ENCODE peak calls at places on chromosomes 13 and 19, in four cellular contexts. K is K562, W is HepG2, G is H1. F is an unnamed sample.

GRCh38 chr13:20127263-20127562 is 33.6 kb downstream of the GJA3 start:
- DNase-seq in K (no peak), W (peak), G (no peak), F (no peak)

GRCh38 chr13:69809152-69809551 is 298.5 kb upstream of the ATXN8OS start:
- DNase-seq in G (no peak), K (no peak), W (no peak), F (no peak)

GRCh38 chr13:100789481-100789880 is 114.9 kb upstream of the TMTC4 start:
- DNase-seq in K (no peak), W (peak), G (no peak), F (no peak)

GRCh38 chr19:5103061-5103701 is 134.3 kb downstream of the KDM4B start:
- DNase-seq in G (no peak), K (no peak), W (no peak), F (no peak)

GRCh38 chr13:77143325-77143907 is 116.5 kb upstream of the FBXL3 start:
- DNase-seq in K (no peak), W (peak), G (no peak), F (no peak)

GRCh38 chr13:90868321-90868920 is 479.1 kb upstream of the MIR17HG start:
- DNase-seq in W (peak), G (no peak), K (peak), F (no peak)

GRCh38 chr19:50874185-50874584 is 946 bp downstream of the KLK2 start:
- DNase-seq in G (no peak), W (no peak), K (no peak), F (no peak)

GRCh38 chr19:6997679-6998445 is 23.4 kb downstream of the MBD3L2B start:
- DNase-seq in W (no peak), G (no peak), K (no peak), F (no peak)

GRCh38 chr19:13260883-13261653 is 110.9 kb downstream of the IER2 start:
- DNase-seq in K (peak), W (no peak), G (no peak), F (no peak)

GRCh38 chr19:28532765-28533341 is 680.1 kb downstream of the UQCRFS1 start:
- DNase-seq in W (no peak), K (no peak), G (no peak), F (no peak)

GRCh38 chr19:5062799-5063198 is 93.9 kb downstream of the KDM4B start:
- DNase-seq in G (no peak), W (no peak), K (no peak), F (no peak)

GRCh38 chr19:54677217-54677616 is 14.4 kb downstream of the LILRB4 start:
- DNase-seq in G (no peak), K (peak), W (no peak), F (no peak)

GRCh38 chr19:1279782-1280341 is 4.5 kb downstream of the FAM174C start:
- DNase-seq in G (no peak), K (peak), W (peak), F (peak)

GRCh38 chr19:2923510-2923909 is 21.3 kb downstream of the ZNF77 start:
- DNase-seq in W (peak), K (no peak), G (no peak), F (no peak)

GRCh38 chr13:112970552-112971287 is 1.7 kb downstream of the MCF2L start:
- DNase-seq in G (no peak), K (no peak), W (no peak), F (no peak)

GRCh38 chr19:47284324-47284899 is 9.7 kb downstream of the INAFM1 start:
- DNase-seq in K (peak), G (no peak), W (peak), F (no peak)

GRCh38 chr19:47547175-47547574 is 25.8 kb downstream of the ZNF541 start:
- DNase-seq in W (no peak), K (no peak), G (no peak), F (no peak)

GRCh38 chr13:98307392-98307743 is 130.3 kb upstream of the RNF113B start:
- DNase-seq in G (no peak), W (no peak), K (no peak), F (no peak)

GRCh38 chr19:14114854-14115253 is 2.7 kb downstream of the PRKACA start:
- DNase-seq in G (no peak), W (no peak), K (peak), F (peak)

DNA sequence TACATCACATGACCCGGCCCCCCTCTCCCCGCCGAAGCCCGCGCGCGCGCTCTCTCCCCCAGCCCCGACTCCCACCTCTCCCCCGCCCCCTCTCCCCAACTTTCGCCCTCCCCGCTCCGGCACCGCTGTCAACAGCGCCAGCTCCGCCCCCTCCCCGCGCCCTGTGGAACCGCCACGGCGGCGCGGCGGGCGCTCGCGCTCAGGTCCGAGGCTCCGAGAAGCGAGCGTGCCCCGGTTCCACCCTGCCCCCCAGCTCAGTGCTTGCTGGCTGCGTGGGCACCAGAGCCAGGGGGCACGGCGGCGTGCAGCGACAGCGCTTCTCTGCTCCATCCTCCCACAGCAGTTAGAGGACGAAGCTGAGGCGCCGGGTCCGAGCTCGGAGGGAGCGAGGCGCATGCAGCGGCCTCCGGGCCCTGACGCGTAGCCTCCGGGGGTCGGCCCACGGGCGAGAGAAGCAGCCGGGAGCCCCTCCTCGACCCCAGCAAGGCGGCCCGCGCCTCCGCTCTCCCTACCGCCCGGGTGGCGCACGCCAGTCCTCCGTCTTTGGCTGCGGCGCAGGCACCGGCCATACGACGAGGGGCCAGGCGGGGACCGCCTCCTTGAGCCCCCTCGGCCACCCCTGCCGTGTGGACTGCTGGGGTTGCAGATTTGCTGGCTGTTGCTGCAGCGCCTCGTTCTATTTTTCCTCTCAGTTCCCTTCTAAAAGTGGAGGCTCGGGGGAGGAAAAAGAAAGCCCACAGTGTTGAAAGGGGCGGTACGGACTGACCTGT is 109.5 kb downstream of the KCNRG start:
- DNase-seq in W (peak), G (no peak), K (peak), F (peak)
- TF ChIP-seq ATF3 in W (no peak), G (no peak), K (no peak), F (no peak)

DNA sequence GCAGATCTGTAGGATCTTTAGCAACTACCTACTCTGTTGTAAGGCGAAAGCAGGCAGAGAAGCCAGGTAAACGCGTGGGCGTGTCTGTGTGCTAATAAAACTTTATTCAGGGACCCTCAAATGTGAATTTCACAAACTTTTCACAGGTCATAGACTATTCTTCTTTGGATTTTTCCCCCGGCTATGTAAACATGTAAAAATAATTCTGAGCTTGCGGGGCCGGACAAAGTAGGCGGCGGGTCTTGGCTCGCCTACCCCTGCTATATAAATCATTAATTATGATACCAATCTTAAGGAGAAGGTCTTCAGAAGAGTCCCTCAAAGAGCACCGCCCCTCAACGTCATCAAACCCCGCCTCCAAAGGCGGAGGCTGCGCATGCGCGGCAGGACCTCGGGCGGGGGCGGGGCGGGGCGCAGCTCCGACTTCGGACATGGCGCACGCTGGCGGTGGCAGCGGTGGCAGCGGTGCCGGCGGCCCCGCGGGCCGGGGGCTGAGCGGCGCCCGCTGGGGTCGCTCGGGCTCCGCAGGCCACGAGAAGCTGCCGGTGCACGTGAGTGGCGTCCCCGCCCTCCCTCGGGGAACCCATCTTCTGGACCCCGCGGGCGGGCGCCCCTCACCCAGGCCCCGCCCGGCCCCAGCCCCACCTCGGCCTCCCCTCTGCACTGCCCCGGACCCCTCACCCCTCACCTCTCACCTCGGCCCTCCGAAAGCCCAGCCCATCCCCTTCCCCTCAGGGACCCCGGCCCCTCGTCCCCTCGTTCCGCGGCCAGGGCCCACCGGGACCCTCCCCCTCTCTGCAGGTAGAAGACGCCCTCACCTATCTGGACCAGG is at the start of gene SIN3B:
- DNase-seq in W (peak), K (peak), G (peak), F (peak)
- TF ChIP-seq JUN in W (no peak), K (no peak), G (no peak), F (no peak)

DNA sequence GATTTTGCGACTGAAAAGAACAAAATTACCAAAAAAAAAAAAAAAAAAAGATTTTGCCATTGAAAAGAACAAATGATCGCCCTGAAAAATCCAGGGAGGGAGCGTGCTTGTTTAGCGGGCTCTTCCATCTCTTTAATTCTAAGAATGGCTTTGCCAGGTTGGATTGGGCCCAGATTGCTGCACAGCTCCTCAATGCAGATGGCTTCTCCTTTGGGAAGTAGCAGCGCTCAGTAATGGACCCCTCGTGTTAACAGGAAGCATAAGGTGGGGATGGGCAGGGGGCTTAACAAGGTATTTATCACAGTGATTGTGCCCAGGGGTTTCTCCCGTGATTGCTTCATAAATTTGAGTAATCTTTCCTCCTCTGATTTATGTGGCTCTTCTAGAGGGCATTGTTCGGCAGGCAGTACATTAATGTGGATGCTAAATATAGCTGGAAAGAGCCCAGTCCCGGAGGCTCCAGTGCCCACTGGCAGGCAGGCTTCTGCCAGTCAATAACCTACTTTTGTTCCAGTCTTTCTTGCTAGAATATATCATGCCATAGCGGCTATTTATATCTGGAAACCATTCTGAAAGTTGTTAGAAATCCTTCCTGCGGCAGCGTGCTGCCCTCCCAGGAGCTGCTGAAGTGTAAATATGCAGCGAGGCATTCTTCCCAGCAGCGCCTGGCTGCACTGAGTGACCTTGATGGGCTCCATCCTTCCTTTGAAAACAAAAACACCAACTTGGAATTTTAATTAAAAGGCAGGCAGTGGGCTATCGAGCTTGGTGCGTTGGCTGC is 64.9 kb downstream of the FGF9 start:
- DNase-seq in W (no peak), G (no peak), K (no peak), F (no peak)
- TF ChIP-seq ATF3 in W (no peak), G (no peak), K (no peak), F (no peak)

GRCh38 chr13:41603917-41604316 is 146.6 kb downstream of the RGCC start:
- DNase-seq in K (peak), G (no peak), W (no peak), F (no peak)
- TF ChIP-seq JUN in K (no peak), G (no peak), W (no peak), F (no peak)

DNA sequence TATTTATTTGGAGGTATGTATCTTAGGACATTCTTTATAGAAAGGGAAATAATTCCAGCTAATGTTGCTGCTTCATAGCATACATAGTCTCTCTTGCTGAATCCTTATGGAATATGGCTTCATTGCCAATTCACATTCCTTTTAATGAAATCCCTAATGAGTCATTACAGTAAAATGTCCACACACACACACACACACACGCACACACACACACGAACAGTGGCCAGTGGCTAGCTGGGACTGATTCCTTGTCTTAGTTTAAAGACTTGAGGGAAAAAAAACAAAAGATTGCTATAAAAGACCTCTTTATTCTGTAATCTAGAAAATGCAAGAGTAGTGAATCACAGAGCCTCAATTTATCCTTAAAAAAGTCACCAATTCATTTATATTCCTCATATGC is 301.6 kb downstream of the SLITRK6 start:
- DNase-seq in G (no peak), W (no peak), K (no peak), F (no peak)
- TF ChIP-seq ATF3 in G (no peak), W (no peak), K (no peak), F (no peak)

F was measured in WTC11.